ENCODE peak calls at places on chromosomes 6 and 20, in five cellular contexts. X is right cardiac atrium; E is heart left ventricle; B is CD8-positive, alpha-beta T cell; K is esophagus squamous epithelium. H is an unnamed sample.

GRCh38 chr6:116572162-116572561 is 858 bp downstream of the RWDD1 start:
- DNase-seq in E (no peak), X (peak), B (no peak), K (no peak), H (no peak)

GRCh38 chr6:3518356-3518841 is 61.5 kb upstream of the SLC22A23 start:
- DNase-seq in X (no peak), E (no peak), B (no peak), K (no peak), H (peak)

GRCh38 chr6:166488081-166488685 is 98.3 kb downstream of the RAMACL start:
- DNase-seq in B (peak), K (peak), E (peak), X (peak), H (peak)

GRCh38 chr6:11653028-11653583 is 115.6 kb downstream of the TMEM170B start:
- DNase-seq in E (no peak), X (no peak), B (peak), K (no peak), H (peak)

GRCh38 chr6:21137708-21138358 is 455.7 kb upstream of the SOX4 start:
- DNase-seq in X (no peak), B (no peak), K (no peak), E (no peak), H (no peak)

GRCh38 chr6:56909115-56909907 is 45.6 kb upstream of the BEND6 start:
- DNase-seq in K (no peak), E (no peak), B (no peak), X (no peak), H (no peak)

GRCh38 chr6:121505284-121505683 is 69.8 kb downstream of the GJA1 start:
- DNase-seq in B (no peak), K (no peak), X (no peak), E (no peak), H (no peak)

GRCh38 chr6:105601541-105602174 is 198.8 kb upstream of the PREP start:
- DNase-seq in E (peak), X (peak), K (no peak), B (no peak), H (peak)

GRCh38 chr6:142635130-142635529 is 309.8 kb downstream of the HIVEP2 start:
- DNase-seq in X (no peak), E (no peak), B (no peak), K (no peak), H (no peak)

GRCh38 chr6:18386302-18386976 is 711 bp upstream of the RNF144B start:
- DNase-seq in K (no peak), X (peak), B (no peak), E (no peak), H (no peak)

GRCh38 chr20:22836211-22836610 is 198.9 kb upstream of the SSTR4 start:
- DNase-seq in K (no peak), X (no peak), E (no peak), B (no peak), H (no peak)

GRCh38 chr20:63659370-63659769 is 1.3 kb downstream of the RTEL1 start:
- DNase-seq in B (no peak), X (peak), E (no peak), K (no peak), H (no peak)

GRCh38 chr6:37860226-37860839 is 40.8 kb downstream of the ZFAND3 start:
- DNase-seq in X (no peak), E (no peak), K (no peak), B (no peak), H (peak)

GRCh38 chr6:24154121-24154520 is 28.1 kb downstream of the NRSN1 start:
- DNase-seq in X (no peak), B (no peak), E (no peak), K (no peak), H (no peak)

GRCh38 chr6:160156842-160157241 is 35.2 kb downstream of the SLC22A1 start:
- DNase-seq in X (no peak), B (no peak), K (no peak), E (no peak), H (no peak)

GRCh38 chr6:36330366-36330765 is 6.3 kb downstream of the BNIP5 start:
- DNase-seq in K (no peak), X (no peak), B (no peak), E (no peak), H (no peak)

GRCh38 chr6:97497713-97498331 is 214.8 kb upstream of the MMS22L start:
- DNase-seq in E (peak), K (peak), X (peak), B (peak), H (peak)

GRCh38 chr20:59680852-59681251 is 76.5 kb downstream of the PHACTR3 start:
- DNase-seq in X (no peak), B (no peak), K (no peak), E (no peak), H (no peak)

GRCh38 chr20:7741866-7742265 is 198.4 kb downstream of the HAO1 start:
- DNase-seq in B (no peak), X (no peak), E (no peak), K (no peak), H (no peak)

GRCh38 chr6:3693879-3694278 is 57.6 kb downstream of the PXDC1 start:
- DNase-seq in X (no peak), K (no peak), B (no peak), E (no peak), H (no peak)

GRCh38 chr6:5521322-5521721 is 260.0 kb downstream of the FARS2 start:
- DNase-seq in B (no peak), E (no peak), K (no peak), X (no peak), H (no peak)

GRCh38 chr6:43724914-43725642 is 37.5 kb upstream of the MRPS18A start:
- DNase-seq in E (peak), K (peak), X (peak), B (peak), H (peak)

GRCh38 chr6:63574554-63574900 is 2.2 kb downstream of the LOC128125822 start:
- DNase-seq in X (no peak), E (no peak), B (no peak), K (no peak), H (no peak)
- H3K27ac ChIP-seq in X (no peak), E (no peak), B (no peak), K (peak), H (peak)

DNA sequence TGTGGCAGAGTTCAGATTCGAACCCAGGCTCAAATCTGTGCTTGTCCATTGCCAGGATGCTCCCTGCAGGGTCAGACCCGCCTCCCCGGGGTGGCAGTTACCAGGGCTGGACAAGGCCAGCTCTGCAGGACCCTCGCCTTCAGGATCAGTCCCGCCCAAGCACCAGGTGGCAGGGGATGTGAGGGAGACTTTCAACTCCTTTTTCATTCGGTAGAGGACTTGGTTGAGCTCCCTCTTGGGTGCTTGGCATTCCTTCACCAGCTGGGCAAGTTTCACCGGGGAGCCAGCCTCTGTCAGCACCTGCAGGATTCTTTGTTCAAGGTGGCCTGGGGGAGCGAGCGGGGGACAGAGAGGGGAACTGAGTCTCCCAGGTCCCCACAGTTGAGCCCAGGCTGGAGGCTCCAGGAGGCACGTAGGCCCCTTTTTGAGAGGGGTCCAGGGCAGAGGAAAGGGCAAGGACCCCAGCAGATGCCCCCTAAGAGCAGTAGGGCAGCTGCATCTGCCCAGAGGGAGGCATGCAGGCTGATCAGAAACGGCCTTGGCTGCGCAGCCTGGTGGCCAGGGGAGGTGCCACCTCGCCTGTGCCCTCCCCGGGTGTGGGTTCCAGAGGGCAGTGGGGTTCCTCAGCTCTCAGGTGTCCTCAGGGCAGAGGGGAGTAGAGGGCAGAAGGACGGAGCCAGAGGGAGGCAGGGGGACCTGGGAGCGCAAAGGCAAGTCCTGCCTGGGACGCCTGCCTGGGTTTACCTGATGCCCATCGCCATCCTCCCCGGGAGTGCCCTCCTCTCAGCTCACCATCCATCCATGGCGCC is 3.9 kb downstream of the ZBP1 start:
- DNase-seq in X (no peak), B (no peak), E (no peak), K (no peak), H (no peak)
- H3K27ac ChIP-seq in X (no peak), B (no peak), E (no peak), K (no peak), H (no peak)

GRCh38 chr20:1331101-1331500 is 2.2 kb upstream of the SDCBP2 start:
- DNase-seq in X (no peak), B (no peak), E (no peak), K (no peak), H (no peak)

GRCh38 chr20:1328680-1329330 is at the start of gene SDCBP2:
- DNase-seq in X (no peak), E (no peak), B (no peak), K (no peak), H (no peak)

GRCh38 chr20:1331801-1332453 is 3.0 kb upstream of the SDCBP2 start:
- DNase-seq in B (no peak), X (no peak), E (no peak), K (no peak), H (peak)

GRCh38 chr20:1327827-1328679 is 886 bp downstream of the SDCBP2 start:
- DNase-seq in K (no peak), E (no peak), B (no peak), X (no peak), H (peak)

GRCh38 chr20:1330075-1330830 is 1.3 kb upstream of the SDCBP2 start:
- DNase-seq in X (peak), E (no peak), B (peak), K (no peak), H (peak)
- H3K27ac ChIP-seq in X (peak), E (peak), B (peak), K (peak), H (peak)

GRCh38 chr20:24609757-24610156 is 140.3 kb downstream of the SYNDIG1 start:
- DNase-seq in E (no peak), X (no peak), K (no peak), B (no peak), H (no peak)
- H3K27ac ChIP-seq in E (no peak), X (no peak), K (no peak), B (no peak), H (no peak)

DNA sequence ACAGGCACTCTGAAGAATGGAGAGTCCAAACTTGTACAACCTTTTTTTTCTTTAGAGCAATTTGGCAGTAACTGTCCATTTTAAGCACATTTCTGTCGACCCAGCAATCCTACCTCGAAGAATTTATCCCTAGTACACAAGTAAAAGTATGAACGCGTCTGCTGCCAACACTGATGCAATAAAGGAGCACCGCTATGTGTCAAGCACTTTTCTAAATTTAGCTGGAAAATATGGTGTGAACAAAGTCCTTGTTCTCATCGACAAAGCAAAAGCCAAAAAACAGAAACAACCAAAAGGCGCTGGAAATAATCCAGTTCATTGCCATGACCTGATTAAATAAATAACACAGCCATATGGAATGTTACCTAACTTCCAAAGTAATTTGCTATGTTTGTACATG is 1.1 kb downstream of the DPM1 start:
- DNase-seq in X (no peak), B (no peak), K (no peak), E (no peak), H (no peak)
- H3K27ac ChIP-seq in X (no peak), B (peak), K (no peak), E (no peak), H (peak)

H was measured in adrenal gland.